ENCODE peak calls at places on chromosomes 5 and 9, in six cellular contexts. N is pancreas, Q is posterior cingulate gyrus, H is HEK293T, M is HT1080, S is omental fat pad. V is an unnamed sample.

GRCh38 chr5:11377896-11378295 is 526.4 kb downstream of the CTNND2 start:
- DNase-seq in N (no peak), Q (no peak), H (no peak), M (peak), S (no peak), V (no peak)

GRCh38 chr9:88534456-88535225 is at the start of gene NXNL2:
- DNase-seq in N (peak), Q (no peak), H (peak), M (no peak), S (peak), V (no peak)

GRCh38 chr5:161847896-161848510 is at the start of gene GABRA1:
- DNase-seq in N (no peak), Q (no peak), H (no peak), M (no peak), S (no peak), V (no peak)

GRCh38 chr5:93594591-93595419 is 11.8 kb downstream of the NR2F1 start:
- DNase-seq in N (no peak), Q (no peak), H (no peak), M (no peak), S (no peak), V (peak)

GRCh38 chr9:20032413-20033006 is 243.7 kb upstream of the SLC24A2 start:
- DNase-seq in N (no peak), Q (no peak), H (no peak), M (no peak), S (no peak), V (no peak)

GRCh38 chr5:36657563-36657995 is 51.2 kb downstream of the SLC1A3 start:
- DNase-seq in N (peak), Q (no peak), H (no peak), M (peak), S (no peak), V (peak)

GRCh38 chr5:135999396-136000139 is 29.2 kb upstream of the TGFBI start:
- DNase-seq in N (no peak), Q (no peak), H (no peak), M (peak), S (no peak), V (no peak)

GRCh38 chr5:125549322-125549871 is 803.0 kb upstream of the ZNF608 start:
- DNase-seq in N (no peak), Q (no peak), H (no peak), M (no peak), S (no peak), V (no peak)

GRCh38 chr9:4170231-4170630 is 129.6 kb downstream of the GLIS3 start:
- DNase-seq in N (no peak), Q (no peak), H (no peak), M (peak), S (no peak), V (no peak)

GRCh38 chr5:114238771-114239313 is 123.0 kb upstream of the KCNN2 start:
- DNase-seq in N (no peak), Q (no peak), H (no peak), M (no peak), S (no peak), V (no peak)

GRCh38 chr9:128149001-128149701 is at the start of gene LCN2:
- DNase-seq in N (peak), Q (no peak), H (no peak), M (no peak), S (no peak), V (no peak)

GRCh38 chr5:174192901-174193300 is 147.4 kb downstream of the NSG2 start:
- DNase-seq in N (no peak), Q (no peak), H (no peak), M (no peak), S (no peak), V (no peak)

GRCh38 chr5:154158379-154158738 is 32.2 kb upstream of the GALNT10 start:
- DNase-seq in N (no peak), Q (no peak), H (no peak), M (no peak), S (no peak), V (no peak)

GRCh38 chr5:38060354-38060753 is 198.0 kb upstream of the EGFLAM start:
- DNase-seq in N (no peak), Q (no peak), H (no peak), M (peak), S (no peak), V (no peak)